ENCODE peak calls at places on chromosomes 2 and 18, in six cellular contexts. C is ovary, I is sigmoid colon, G is HCT116, M is adrenal gland, J is prostate gland. B is an unnamed sample.

GRCh38 chr18:79544386-79544963 is 135.1 kb upstream of the CTDP1 start:
- DNase-seq in C (peak), I (peak), G (no peak), M (no peak), J (no peak), B (no peak)

GRCh38 chr2:168596881-168597280 is 140.8 kb downstream of the CERS6 start:
- DNase-seq in C (no peak), I (no peak), G (peak), M (no peak), J (no peak), B (no peak)

GRCh38 chr2:101277111-101277510 is 24.4 kb downstream of the CNOT11 start:
- DNase-seq in C (no peak), I (no peak), G (no peak), M (no peak), J (peak), B (no peak)

GRCh38 chr2:178804791-178805190 is 2.4 kb downstream of the TTN start:
- DNase-seq in C (no peak), I (no peak), G (peak), M (no peak), J (no peak), B (no peak)

GRCh38 chr2:173196638-173197037 is 121.0 kb downstream of the MAP3K20 start:
- DNase-seq in C (no peak), I (no peak), G (no peak), M (no peak), J (no peak), B (no peak)

GRCh38 chr2:164389411-164389810 is 231.9 kb downstream of the GRB14 start:
- DNase-seq in C (no peak), I (no peak), G (no peak), M (no peak), J (no peak), B (no peak)

GRCh38 chr2:66334237-66335054 is 100.5 kb upstream of the MEIS1 start:
- DNase-seq in C (no peak), I (no peak), G (no peak), M (no peak), J (no peak), B (no peak)

GRCh38 chr2:110979834-110980612 is 140.7 kb upstream of the BCL2L11 start:
- DNase-seq in C (no peak), I (no peak), G (no peak), M (no peak), J (no peak), B (no peak)

GRCh38 chr2:98374958-98375570 is 28.8 kb downstream of the CNGA3 start:
- DNase-seq in C (no peak), I (no peak), G (no peak), M (no peak), J (no peak), B (no peak)

GRCh38 chr2:238287702-238288649 is at the start of gene PER2:
- DNase-seq in C (peak), I (peak), G (peak), M (peak), J (peak), B (peak)

GRCh38 chr18:71105994-71106546 is 817.2 kb downstream of the SOCS6 start:
- DNase-seq in C (no peak), I (no peak), G (no peak), M (no peak), J (no peak), B (no peak)

GRCh38 chr2:37471994-37472393 is 127.6 kb downstream of the QPCT start:
- DNase-seq in C (no peak), I (no peak), G (no peak), M (no peak), J (no peak), B (no peak)

GRCh38 chr2:210519594-210519993 is 36.8 kb upstream of the CPS1 start:
- DNase-seq in C (no peak), I (no peak), G (no peak), M (no peak), J (no peak), B (no peak)

GRCh38 chr2:42602218-42602936 is 33.9 kb downstream of the MTA3 start:
- DNase-seq in C (no peak), I (no peak), G (no peak), M (no peak), J (no peak), B (no peak)

GRCh38 chr18:76450912-76451421 is 44.1 kb downstream of the ZNF516 start:
- DNase-seq in C (peak), I (peak), G (no peak), M (peak), J (no peak), B (no peak)
- TF ChIP-seq POLR2A in C (no peak), I (no peak), G (no peak), M (no peak), J (no peak), B (no peak)

GRCh38 chr2:136118819-136119716 is 1.1 kb upstream of the CXCR4 start:
- DNase-seq in C (no peak), I (peak), G (no peak), M (peak), J (peak), B (no peak)

GRCh38 chr2:136117909-136118818 is at the start of gene CXCR4:
- DNase-seq in C (no peak), I (peak), G (peak), M (peak), J (peak), B (peak)

GRCh38 chr2:136116111-136116812 is 1.7 kb downstream of the CXCR4 start:
- DNase-seq in C (no peak), I (peak), G (no peak), M (peak), J (no peak), B (no peak)

GRCh38 chr2:136116813-136117390 is 1.0 kb downstream of the CXCR4 start:
- DNase-seq in C (no peak), I (no peak), G (no peak), M (peak), J (no peak), B (no peak)

DNA sequence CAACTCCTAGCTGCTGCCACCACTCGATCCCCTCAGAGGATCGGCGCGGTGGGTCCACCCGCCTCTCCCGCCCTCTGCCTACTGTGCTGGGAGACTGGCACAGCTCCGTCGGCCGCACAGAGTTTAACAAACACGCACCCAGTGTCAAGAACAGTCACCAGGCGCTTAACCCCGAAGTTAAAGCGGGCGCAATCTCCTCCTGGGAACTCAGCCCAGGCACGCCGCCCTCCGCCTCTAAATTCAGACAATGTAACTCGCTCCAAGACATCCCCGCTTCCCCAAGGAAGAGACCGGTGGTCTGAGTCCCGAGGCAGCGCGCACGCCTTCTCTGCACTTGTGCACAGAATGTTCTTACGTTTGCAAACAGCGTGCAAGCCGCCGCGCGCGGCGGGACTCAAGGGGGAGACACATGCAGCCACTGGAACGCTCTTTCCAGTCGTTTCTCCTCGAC is 533 bp downstream of the CXCR4 start:
- DNase-seq in C (no peak), I (no peak), G (no peak), M (peak), J (no peak), B (no peak)
- H3K27ac ChIP-seq in C (no peak), I (no peak), G (no peak), M (no peak), J (peak), B (peak)

GRCh38 chr2:190947711-190948251 is 66.2 kb downstream of the STAT1 start:
- DNase-seq in C (no peak), I (no peak), G (peak), M (no peak), J (no peak), B (no peak)
- TF ChIP-seq POLR2A in C (no peak), I (no peak), G (no peak), M (no peak), J (no peak), B (no peak)

GRCh38 chr2:1718339-1719220 is 25.7 kb downstream of the PXDN start:
- DNase-seq in C (no peak), I (peak), G (no peak), M (no peak), J (no peak), B (no peak)

GRCh38 chr2:1715184-1716012 is 28.9 kb downstream of the PXDN start:
- DNase-seq in C (peak), I (peak), G (no peak), M (no peak), J (no peak), B (no peak)

GRCh38 chr2:1714291-1715064 is 29.8 kb downstream of the PXDN start:
- DNase-seq in C (no peak), I (peak), G (no peak), M (no peak), J (no peak), B (no peak)

GRCh38 chr2:1716441-1716840 is 27.9 kb downstream of the PXDN start:
- DNase-seq in C (no peak), I (peak), G (no peak), M (no peak), J (no peak), B (no peak)

GRCh38 chr2:1717129-1717528 is 27.2 kb downstream of the PXDN start:
- DNase-seq in C (no peak), I (peak), G (no peak), M (no peak), J (peak), B (peak)
- H3K27ac ChIP-seq in C (no peak), I (peak), G (no peak), M (no peak), J (peak), B (peak)

GRCh38 chr2:64610456-64610855 is 43.3 kb downstream of the SERTAD2 start:
- DNase-seq in C (no peak), I (peak), G (no peak), M (no peak), J (no peak), B (no peak)

GRCh38 chr2:64608867-64609228 is 44.9 kb downstream of the SERTAD2 start:
- DNase-seq in C (no peak), I (peak), G (no peak), M (no peak), J (no peak), B (no peak)

GRCh38 chr2:64606495-64607363 is 47.0 kb downstream of the SERTAD2 start:
- DNase-seq in C (peak), I (peak), G (no peak), M (peak), J (peak), B (peak)

GRCh38 chr2:64607381-64607780 is 46.3 kb downstream of the SERTAD2 start:
- DNase-seq in C (no peak), I (peak), G (no peak), M (no peak), J (no peak), B (no peak)

DNA sequence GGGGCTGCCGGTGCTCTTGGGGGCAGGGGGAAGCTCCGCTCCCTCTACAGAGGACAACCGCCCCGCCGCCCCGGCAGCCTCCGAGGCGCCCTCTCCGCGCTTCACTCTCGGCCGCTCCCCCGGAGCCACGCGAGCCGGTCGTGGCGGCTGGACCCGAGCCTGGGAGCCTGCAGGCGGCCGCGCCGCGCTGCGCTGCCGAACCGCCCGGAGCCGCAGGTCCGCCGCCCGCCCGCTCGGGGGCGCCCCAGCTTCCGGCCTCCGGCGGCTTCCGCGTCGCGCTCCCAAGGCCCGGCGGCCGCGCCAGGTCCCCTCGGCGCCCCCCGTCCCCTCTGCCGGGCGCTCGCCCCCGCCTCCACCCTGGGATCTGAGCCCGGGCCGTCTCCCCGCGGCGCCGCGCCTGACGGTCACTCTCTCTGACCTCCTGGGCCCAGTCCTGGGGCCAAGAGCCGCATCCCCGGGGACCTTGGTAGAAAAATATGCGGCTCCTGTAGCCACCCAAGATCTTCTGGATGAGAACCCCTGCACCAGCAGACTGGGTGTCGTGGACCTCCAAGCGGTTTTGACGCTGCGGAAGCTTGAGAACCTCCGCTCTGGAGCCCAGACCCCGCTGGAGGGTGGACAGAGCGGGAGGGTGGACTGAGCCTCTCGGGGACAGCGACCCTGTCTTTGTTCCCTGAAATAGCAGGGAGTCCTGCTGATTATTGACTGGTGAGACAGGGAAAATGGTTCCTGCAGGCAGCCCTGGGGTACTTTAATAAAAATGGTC is 44.3 kb downstream of the SERTAD2 start:
- DNase-seq in C (peak), I (peak), G (no peak), M (peak), J (no peak), B (no peak)
- TF ChIP-seq POLR2A in C (no peak), I (no peak), G (no peak), M (peak), J (no peak), B (no peak)

GRCh38 chr2:74534411-74534810 is 4.7 kb downstream of the HTRA2 start:
- DNase-seq in C (no peak), I (no peak), G (no peak), M (no peak), J (no peak), B (no peak)

GRCh38 chr2:74532222-74532621 is 2.5 kb downstream of the HTRA2 start:
- DNase-seq in C (no peak), I (no peak), G (no peak), M (no peak), J (no peak), B (no peak)

GRCh38 chr2:74531666-74532065 is 1.9 kb downstream of the HTRA2 start:
- DNase-seq in C (no peak), I (no peak), G (no peak), M (no peak), J (no peak), B (no peak)

GRCh38 chr2:74535440-74535965 is 5.8 kb downstream of the HTRA2 start:
- DNase-seq in C (no peak), I (no peak), G (no peak), M (no peak), J (no peak), B (no peak)

DNA sequence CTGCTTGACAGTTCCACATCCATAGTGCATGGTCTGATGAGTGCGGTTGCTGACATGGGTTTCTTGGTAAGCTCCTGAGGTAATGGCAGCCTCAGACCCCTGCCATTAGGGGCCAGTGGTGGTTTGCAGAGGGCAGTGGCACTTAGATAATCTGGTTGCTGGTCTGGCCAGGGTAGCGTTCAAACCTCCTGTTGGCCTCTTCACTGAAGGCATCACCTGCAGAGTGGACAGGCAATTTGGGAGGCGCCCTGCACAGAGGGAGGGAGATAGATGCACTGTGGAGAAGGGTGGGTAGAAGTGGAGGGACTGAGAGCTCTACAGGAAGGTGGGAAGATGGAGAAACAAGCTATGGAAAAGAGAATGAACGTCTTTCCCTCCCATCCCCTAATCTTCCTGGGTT is 3.7 kb downstream of the HTRA2 start:
- DNase-seq in C (no peak), I (no peak), G (no peak), M (no peak), J (no peak), B (no peak)
- H3K27ac ChIP-seq in C (no peak), I (no peak), G (no peak), M (no peak), J (no peak), B (no peak)

GRCh38 chr2:119364798-119365197 is 1.8 kb downstream of the C2orf76 start:
- DNase-seq in C (no peak), I (no peak), G (no peak), M (no peak), J (no peak), B (no peak)

GRCh38 chr2:119367472-119368099 is 809 bp downstream of the DBI start:
- DNase-seq in C (no peak), I (peak), G (no peak), M (peak), J (peak), B (peak)

GRCh38 chr2:119365436-119365835 is 1.2 kb downstream of the C2orf76 start:
- DNase-seq in C (no peak), I (no peak), G (no peak), M (no peak), J (no peak), B (no peak)

GRCh38 chr2:119366161-119366648 is 429 bp downstream of the C2orf76 start:
- DNase-seq in C (no peak), I (peak), G (no peak), M (no peak), J (peak), B (no peak)

DNA sequence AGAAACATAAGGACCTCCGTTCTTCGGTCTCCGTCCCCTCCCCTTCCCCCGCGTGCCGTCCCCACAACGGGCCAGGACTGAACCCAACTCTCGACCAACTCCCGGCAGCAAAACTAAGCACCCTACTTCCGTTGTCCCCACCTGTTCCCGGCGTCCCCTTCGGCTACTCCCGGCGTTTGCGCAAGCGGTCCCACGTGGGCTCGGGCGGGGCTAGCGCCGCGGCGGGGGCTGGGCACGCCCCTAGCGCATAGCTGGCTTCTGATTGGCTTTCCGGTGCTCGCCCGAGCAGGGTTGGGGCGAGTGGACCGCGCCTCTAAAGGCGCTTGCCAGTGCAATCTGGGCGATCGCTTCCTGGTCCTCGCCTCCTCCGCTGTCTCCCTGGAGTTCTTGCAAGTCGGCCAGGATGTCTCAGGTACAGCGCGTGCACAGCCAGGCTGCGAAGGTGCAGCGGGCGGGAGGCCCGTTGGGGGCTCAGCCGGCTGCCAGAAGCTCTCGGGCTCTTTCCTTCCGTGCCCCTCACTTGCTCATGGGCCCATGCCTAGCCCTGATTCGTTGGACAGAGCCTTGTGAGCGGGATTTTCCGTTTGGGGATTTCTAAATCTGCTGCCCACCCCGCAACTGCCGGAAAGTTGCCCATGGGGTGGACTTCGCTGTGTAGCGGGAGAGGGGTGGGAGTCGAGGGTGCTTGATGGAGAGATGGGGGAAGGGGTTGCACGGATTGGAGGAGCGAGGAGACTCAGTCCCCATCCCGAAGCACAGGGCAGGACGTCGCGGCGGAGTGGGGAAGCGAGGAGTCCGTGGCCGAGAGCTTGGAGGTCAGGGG is at the start of the genes C2orf76 and DBI:
- DNase-seq in C (peak), I (peak), G (peak), M (peak), J (peak), B (peak)
- TF ChIP-seq POLR2A in C (peak), I (peak), G (peak), M (peak), J (peak), B (peak)

GRCh38 chr2:95158441-95158840 is 1.2 kb downstream of the ZNF514 start:
- DNase-seq in C (no peak), I (no peak), G (no peak), M (no peak), J (no peak), B (no peak)

GRCh38 chr2:95165371-95166064 is at the start of gene ZNF2:
- DNase-seq in C (peak), I (peak), G (peak), M (peak), J (peak), B (peak)

GRCh38 chr2:95158891-95159619 is 593 bp downstream of the ZNF514 start:
- DNase-seq in C (peak), I (peak), G (no peak), M (peak), J (peak), B (peak)

GRCh38 chr2:95165030-95165370 is 609 bp upstream of the ZNF2 start:
- DNase-seq in C (no peak), I (no peak), G (no peak), M (no peak), J (no peak), B (no peak)

DNA sequence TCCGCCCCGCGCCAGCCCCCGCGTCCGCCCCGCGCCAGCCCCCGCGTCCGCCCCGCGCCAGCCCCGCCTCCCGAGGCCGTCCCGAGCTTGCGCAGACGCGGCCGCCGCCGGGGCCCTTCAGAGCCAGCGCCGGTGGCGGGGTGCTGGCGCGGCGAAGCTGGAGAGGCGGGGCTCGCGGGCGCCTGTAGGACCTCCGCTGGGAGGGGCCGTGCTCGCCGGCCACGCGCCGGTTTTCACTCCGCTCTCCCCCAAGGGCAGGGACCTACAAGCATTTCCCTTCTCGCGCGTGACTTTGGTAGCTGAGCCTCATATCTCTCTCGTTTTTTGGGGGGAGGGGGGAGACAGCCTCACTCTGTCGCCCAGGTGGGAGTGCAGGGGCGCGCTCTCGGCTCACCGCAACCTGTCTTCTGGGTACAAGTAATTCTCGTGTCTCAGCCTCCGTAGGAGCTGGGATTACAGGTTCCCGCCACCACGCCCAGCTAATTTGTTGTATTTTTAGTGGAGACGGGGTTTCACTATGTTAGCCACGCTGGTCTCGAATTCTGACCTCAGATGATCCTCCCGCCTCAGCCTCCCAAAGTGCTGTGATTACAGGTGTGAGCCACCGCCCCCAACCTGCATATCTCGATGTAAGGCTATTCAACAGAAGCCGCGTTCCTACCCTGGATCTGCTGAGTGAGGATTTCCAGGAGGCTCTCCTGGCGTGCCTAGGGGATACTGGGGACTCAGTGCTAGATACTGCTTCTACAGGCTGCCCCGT is at the start of gene ZNF514:
- DNase-seq in C (peak), I (peak), G (no peak), M (peak), J (peak), B (peak)
- H3K27ac ChIP-seq in C (peak), I (peak), G (peak), M (no peak), J (peak), B (peak)